ENCODE peak calls at places on chromosomes 1 and 21, in seven cellular contexts. One of them, this sample, is unnamed.

GRCh38 chr1:224929335-224930237 is at the start of gene DNAH14:
- DNase-seq in EL: peak
- DNase-seq in stimulated activated CD4-positive, alpha-beta T cell treated with anti-CD3 and anti-CD28 coated beads, Interleukin-15, amount 100 ng/mL, for 1 hour: peak
- DNase-seq in NCI-H774: peak
- DNase-seq in fibroblast of pulmonary artery: peak
- DNase-seq in activated CD4-positive, alpha-beta memory T cell treated with anti-CD3 and anti-CD28 coated beads, Interleukin-2, amount 10 ng/mL, durations not matched to agents 7 days and 5 days: no peak
- DNase-seq in breast epithelium: peak
- DNase-seq in this sample: peak

GRCh38 chr1:153880962-153881361 is 41.8 kb downstream of the GATAD2B start:
- DNase-seq in NCI-H774: peak
- DNase-seq in fibroblast of pulmonary artery: peak
- DNase-seq in stimulated activated CD4-positive, alpha-beta T cell treated with anti-CD3 and anti-CD28 coated beads, Interleukin-15, amount 100 ng/mL, for 1 hour: peak
- DNase-seq in EL: peak
- DNase-seq in activated CD4-positive, alpha-beta memory T cell treated with anti-CD3 and anti-CD28 coated beads, Interleukin-2, amount 10 ng/mL, durations not matched to agents 7 days and 5 days: no peak
- DNase-seq in breast epithelium: peak
- DNase-seq in this sample: peak

GRCh38 chr21:31687108-31687507 is 27.6 kb downstream of the SOD1 start:
- DNase-seq in breast epithelium: no peak
- DNase-seq in stimulated activated CD4-positive, alpha-beta T cell treated with anti-CD3 and anti-CD28 coated beads, Interleukin-15, amount 100 ng/mL, for 1 hour: no peak
- DNase-seq in activated CD4-positive, alpha-beta memory T cell treated with anti-CD3 and anti-CD28 coated beads, Interleukin-2, amount 10 ng/mL, durations not matched to agents 7 days and 5 days: no peak
- DNase-seq in EL: no peak
- DNase-seq in fibroblast of pulmonary artery: no peak
- DNase-seq in NCI-H774: no peak
- DNase-seq in this sample: no peak

GRCh38 chr1:110112143-110112542 is at the start of gene UBL4B:
- DNase-seq in activated CD4-positive, alpha-beta memory T cell treated with anti-CD3 and anti-CD28 coated beads, Interleukin-2, amount 10 ng/mL, durations not matched to agents 7 days and 5 days: no peak
- DNase-seq in fibroblast of pulmonary artery: no peak
- DNase-seq in NCI-H774: no peak
- DNase-seq in EL: no peak
- DNase-seq in breast epithelium: no peak
- DNase-seq in stimulated activated CD4-positive, alpha-beta T cell treated with anti-CD3 and anti-CD28 coated beads, Interleukin-15, amount 100 ng/mL, for 1 hour: no peak
- DNase-seq in this sample: no peak

GRCh38 chr1:151457911-151458882 is 1.1 kb downstream of the POGZ start:
- DNase-seq in NCI-H774: peak
- DNase-seq in breast epithelium: no peak
- DNase-seq in EL: peak
- DNase-seq in stimulated activated CD4-positive, alpha-beta T cell treated with anti-CD3 and anti-CD28 coated beads, Interleukin-15, amount 100 ng/mL, for 1 hour: peak
- DNase-seq in activated CD4-positive, alpha-beta memory T cell treated with anti-CD3 and anti-CD28 coated beads, Interleukin-2, amount 10 ng/mL, durations not matched to agents 7 days and 5 days: peak
- DNase-seq in fibroblast of pulmonary artery: peak
- DNase-seq in this sample: peak

GRCh38 chr1:1777510-1777909 is 760 bp downstream of the NADK start:
- DNase-seq in fibroblast of pulmonary artery: peak
- DNase-seq in breast epithelium: no peak
- DNase-seq in NCI-H774: no peak
- DNase-seq in stimulated activated CD4-positive, alpha-beta T cell treated with anti-CD3 and anti-CD28 coated beads, Interleukin-15, amount 100 ng/mL, for 1 hour: no peak
- DNase-seq in EL: peak
- DNase-seq in activated CD4-positive, alpha-beta memory T cell treated with anti-CD3 and anti-CD28 coated beads, Interleukin-2, amount 10 ng/mL, durations not matched to agents 7 days and 5 days: no peak
- DNase-seq in this sample: no peak

GRCh38 chr21:38938343-38938742 is 132.6 kb downstream of the ETS2 start:
- DNase-seq in stimulated activated CD4-positive, alpha-beta T cell treated with anti-CD3 and anti-CD28 coated beads, Interleukin-15, amount 100 ng/mL, for 1 hour: no peak
- DNase-seq in activated CD4-positive, alpha-beta memory T cell treated with anti-CD3 and anti-CD28 coated beads, Interleukin-2, amount 10 ng/mL, durations not matched to agents 7 days and 5 days: peak
- DNase-seq in EL: peak
- DNase-seq in NCI-H774: peak
- DNase-seq in breast epithelium: no peak
- DNase-seq in fibroblast of pulmonary artery: peak
- DNase-seq in this sample: peak

GRCh38 chr1:67126111-67126746 is 8.5 kb downstream of the C1orf141 start:
- DNase-seq in fibroblast of pulmonary artery: peak
- DNase-seq in stimulated activated CD4-positive, alpha-beta T cell treated with anti-CD3 and anti-CD28 coated beads, Interleukin-15, amount 100 ng/mL, for 1 hour: no peak
- DNase-seq in EL: peak
- DNase-seq in breast epithelium: no peak
- DNase-seq in activated CD4-positive, alpha-beta memory T cell treated with anti-CD3 and anti-CD28 coated beads, Interleukin-2, amount 10 ng/mL, durations not matched to agents 7 days and 5 days: no peak
- DNase-seq in NCI-H774: no peak
- DNase-seq in this sample: no peak

GRCh38 chr1:114833421-114833820 is 21.2 kb upstream of the SYCP1 start:
- DNase-seq in stimulated activated CD4-positive, alpha-beta T cell treated with anti-CD3 and anti-CD28 coated beads, Interleukin-15, amount 100 ng/mL, for 1 hour: no peak
- DNase-seq in breast epithelium: no peak
- DNase-seq in activated CD4-positive, alpha-beta memory T cell treated with anti-CD3 and anti-CD28 coated beads, Interleukin-2, amount 10 ng/mL, durations not matched to agents 7 days and 5 days: no peak
- DNase-seq in NCI-H774: no peak
- DNase-seq in EL: peak
- DNase-seq in fibroblast of pulmonary artery: no peak
- DNase-seq in this sample: no peak

GRCh38 chr1:157377216-157377821 is 175.0 kb downstream of the FCRL5 start:
- DNase-seq in NCI-H774: peak
- DNase-seq in fibroblast of pulmonary artery: peak
- DNase-seq in activated CD4-positive, alpha-beta memory T cell treated with anti-CD3 and anti-CD28 coated beads, Interleukin-2, amount 10 ng/mL, durations not matched to agents 7 days and 5 days: no peak
- DNase-seq in breast epithelium: no peak
- DNase-seq in EL: peak
- DNase-seq in stimulated activated CD4-positive, alpha-beta T cell treated with anti-CD3 and anti-CD28 coated beads, Interleukin-15, amount 100 ng/mL, for 1 hour: no peak
- DNase-seq in this sample: peak

GRCh38 chr1:181152892-181153633 is 64.6 kb downstream of the IER5 start:
- DNase-seq in breast epithelium: no peak
- DNase-seq in stimulated activated CD4-positive, alpha-beta T cell treated with anti-CD3 and anti-CD28 coated beads, Interleukin-15, amount 100 ng/mL, for 1 hour: no peak
- DNase-seq in EL: peak
- DNase-seq in activated CD4-positive, alpha-beta memory T cell treated with anti-CD3 and anti-CD28 coated beads, Interleukin-2, amount 10 ng/mL, durations not matched to agents 7 days and 5 days: no peak
- DNase-seq in fibroblast of pulmonary artery: peak
- DNase-seq in NCI-H774: no peak
- DNase-seq in this sample: no peak

GRCh38 chr1:181179980-181180964 is 91.8 kb downstream of the IER5 start:
- DNase-seq in stimulated activated CD4-positive, alpha-beta T cell treated with anti-CD3 and anti-CD28 coated beads, Interleukin-15, amount 100 ng/mL, for 1 hour: no peak
- DNase-seq in NCI-H774: peak
- DNase-seq in EL: peak
- DNase-seq in breast epithelium: no peak
- DNase-seq in activated CD4-positive, alpha-beta memory T cell treated with anti-CD3 and anti-CD28 coated beads, Interleukin-2, amount 10 ng/mL, durations not matched to agents 7 days and 5 days: no peak
- DNase-seq in fibroblast of pulmonary artery: peak
- DNase-seq in this sample: peak

GRCh38 chr1:59645893-59646292 is 168.9 kb upstream of the HOOK1 start:
- DNase-seq in EL: peak
- DNase-seq in NCI-H774: no peak
- DNase-seq in fibroblast of pulmonary artery: peak
- DNase-seq in activated CD4-positive, alpha-beta memory T cell treated with anti-CD3 and anti-CD28 coated beads, Interleukin-2, amount 10 ng/mL, durations not matched to agents 7 days and 5 days: no peak
- DNase-seq in breast epithelium: no peak
- DNase-seq in stimulated activated CD4-positive, alpha-beta T cell treated with anti-CD3 and anti-CD28 coated beads, Interleukin-15, amount 100 ng/mL, for 1 hour: no peak
- DNase-seq in this sample: no peak

GRCh38 chr1:145826030-145826429 is 2.0 kb downstream of the POLR3C start:
- DNase-seq in activated CD4-positive, alpha-beta memory T cell treated with anti-CD3 and anti-CD28 coated beads, Interleukin-2, amount 10 ng/mL, durations not matched to agents 7 days and 5 days: no peak
- DNase-seq in NCI-H774: no peak
- DNase-seq in breast epithelium: no peak
- DNase-seq in fibroblast of pulmonary artery: no peak
- DNase-seq in EL: no peak
- DNase-seq in stimulated activated CD4-positive, alpha-beta T cell treated with anti-CD3 and anti-CD28 coated beads, Interleukin-15, amount 100 ng/mL, for 1 hour: no peak
- DNase-seq in this sample: no peak

GRCh38 chr1:238186887-238187574 is 296.3 kb upstream of the ZP4 start:
- DNase-seq in NCI-H774: no peak
- DNase-seq in fibroblast of pulmonary artery: no peak
- DNase-seq in breast epithelium: no peak
- DNase-seq in EL: no peak
- DNase-seq in activated CD4-positive, alpha-beta memory T cell treated with anti-CD3 and anti-CD28 coated beads, Interleukin-2, amount 10 ng/mL, durations not matched to agents 7 days and 5 days: no peak
- DNase-seq in stimulated activated CD4-positive, alpha-beta T cell treated with anti-CD3 and anti-CD28 coated beads, Interleukin-15, amount 100 ng/mL, for 1 hour: no peak
- DNase-seq in this sample: no peak

GRCh38 chr1:93722081-93723031 is 40.7 kb upstream of the BCAR3 start:
- DNase-seq in activated CD4-positive, alpha-beta memory T cell treated with anti-CD3 and anti-CD28 coated beads, Interleukin-2, amount 10 ng/mL, durations not matched to agents 7 days and 5 days: no peak
- DNase-seq in EL: no peak
- DNase-seq in stimulated activated CD4-positive, alpha-beta T cell treated with anti-CD3 and anti-CD28 coated beads, Interleukin-15, amount 100 ng/mL, for 1 hour: no peak
- DNase-seq in NCI-H774: no peak
- DNase-seq in fibroblast of pulmonary artery: peak
- DNase-seq in breast epithelium: no peak
- DNase-seq in this sample: no peak

GRCh38 chr1:27536767-27537166 is 46.8 kb upstream of the WASF2 start:
- DNase-seq in fibroblast of pulmonary artery: peak
- DNase-seq in NCI-H774: no peak
- DNase-seq in stimulated activated CD4-positive, alpha-beta T cell treated with anti-CD3 and anti-CD28 coated beads, Interleukin-15, amount 100 ng/mL, for 1 hour: no peak
- DNase-seq in activated CD4-positive, alpha-beta memory T cell treated with anti-CD3 and anti-CD28 coated beads, Interleukin-2, amount 10 ng/mL, durations not matched to agents 7 days and 5 days: no peak
- DNase-seq in EL: peak
- DNase-seq in breast epithelium: no peak
- DNase-seq in this sample: no peak

GRCh38 chr1:171983584-171983983 is 142.3 kb downstream of the DNM3 start:
- DNase-seq in breast epithelium: no peak
- DNase-seq in fibroblast of pulmonary artery: peak
- DNase-seq in activated CD4-positive, alpha-beta memory T cell treated with anti-CD3 and anti-CD28 coated beads, Interleukin-2, amount 10 ng/mL, durations not matched to agents 7 days and 5 days: no peak
- DNase-seq in NCI-H774: no peak
- DNase-seq in EL: peak
- DNase-seq in stimulated activated CD4-positive, alpha-beta T cell treated with anti-CD3 and anti-CD28 coated beads, Interleukin-15, amount 100 ng/mL, for 1 hour: no peak
- DNase-seq in this sample: no peak

GRCh38 chr1:3463891-3464648 is 9.6 kb downstream of the ARHGEF16 start:
- DNase-seq in stimulated activated CD4-positive, alpha-beta T cell treated with anti-CD3 and anti-CD28 coated beads, Interleukin-15, amount 100 ng/mL, for 1 hour: no peak
- DNase-seq in EL: no peak
- DNase-seq in activated CD4-positive, alpha-beta memory T cell treated with anti-CD3 and anti-CD28 coated beads, Interleukin-2, amount 10 ng/mL, durations not matched to agents 7 days and 5 days: no peak
- DNase-seq in breast epithelium: no peak
- DNase-seq in fibroblast of pulmonary artery: no peak
- DNase-seq in NCI-H774: no peak
- DNase-seq in this sample: no peak

GRCh38 chr1:165403835-165404482 is 41.0 kb downstream of the RXRG start:
- DNase-seq in EL: peak
- DNase-seq in activated CD4-positive, alpha-beta memory T cell treated with anti-CD3 and anti-CD28 coated beads, Interleukin-2, amount 10 ng/mL, durations not matched to agents 7 days and 5 days: peak
- DNase-seq in breast epithelium: no peak
- DNase-seq in stimulated activated CD4-positive, alpha-beta T cell treated with anti-CD3 and anti-CD28 coated beads, Interleukin-15, amount 100 ng/mL, for 1 hour: no peak
- DNase-seq in fibroblast of pulmonary artery: peak
- DNase-seq in NCI-H774: peak
- DNase-seq in this sample: no peak

GRCh38 chr1:5508669-5509330 is 483.4 kb downstream of the NPHP4 start:
- DNase-seq in EL: no peak
- DNase-seq in activated CD4-positive, alpha-beta memory T cell treated with anti-CD3 and anti-CD28 coated beads, Interleukin-2, amount 10 ng/mL, durations not matched to agents 7 days and 5 days: no peak
- DNase-seq in fibroblast of pulmonary artery: no peak
- DNase-seq in stimulated activated CD4-positive, alpha-beta T cell treated with anti-CD3 and anti-CD28 coated beads, Interleukin-15, amount 100 ng/mL, for 1 hour: no peak
- DNase-seq in breast epithelium: no peak
- DNase-seq in NCI-H774: no peak
- DNase-seq in this sample: no peak

GRCh38 chr1:193411771-193412170 is 225.4 kb upstream of the B3GALT2 start:
- DNase-seq in EL: no peak
- DNase-seq in NCI-H774: no peak
- DNase-seq in activated CD4-positive, alpha-beta memory T cell treated with anti-CD3 and anti-CD28 coated beads, Interleukin-2, amount 10 ng/mL, durations not matched to agents 7 days and 5 days: no peak
- DNase-seq in stimulated activated CD4-positive, alpha-beta T cell treated with anti-CD3 and anti-CD28 coated beads, Interleukin-15, amount 100 ng/mL, for 1 hour: no peak
- DNase-seq in fibroblast of pulmonary artery: no peak
- DNase-seq in breast epithelium: no peak
- DNase-seq in this sample: no peak

GRCh38 chr1:215845224-215845902 is 278.3 kb downstream of the KCTD3 start:
- DNase-seq in EL: peak
- DNase-seq in activated CD4-positive, alpha-beta memory T cell treated with anti-CD3 and anti-CD28 coated beads, Interleukin-2, amount 10 ng/mL, durations not matched to agents 7 days and 5 days: no peak
- DNase-seq in NCI-H774: no peak
- DNase-seq in stimulated activated CD4-positive, alpha-beta T cell treated with anti-CD3 and anti-CD28 coated beads, Interleukin-15, amount 100 ng/mL, for 1 hour: no peak
- DNase-seq in breast epithelium: no peak
- DNase-seq in fibroblast of pulmonary artery: peak
- DNase-seq in this sample: no peak

GRCh38 chr1:184152502-184152901 is 101.0 kb downstream of the TSEN15 start:
- DNase-seq in stimulated activated CD4-positive, alpha-beta T cell treated with anti-CD3 and anti-CD28 coated beads, Interleukin-15, amount 100 ng/mL, for 1 hour: no peak
- DNase-seq in NCI-H774: no peak
- DNase-seq in breast epithelium: no peak
- DNase-seq in activated CD4-positive, alpha-beta memory T cell treated with anti-CD3 and anti-CD28 coated beads, Interleukin-2, amount 10 ng/mL, durations not matched to agents 7 days and 5 days: no peak
- DNase-seq in EL: peak
- DNase-seq in fibroblast of pulmonary artery: peak
- DNase-seq in this sample: no peak

GRCh38 chr1:20279507-20279906 is 11.2 kb upstream of the VWA5B1 start:
- DNase-seq in activated CD4-positive, alpha-beta memory T cell treated with anti-CD3 and anti-CD28 coated beads, Interleukin-2, amount 10 ng/mL, durations not matched to agents 7 days and 5 days: no peak
- DNase-seq in fibroblast of pulmonary artery: peak
- DNase-seq in stimulated activated CD4-positive, alpha-beta T cell treated with anti-CD3 and anti-CD28 coated beads, Interleukin-15, amount 100 ng/mL, for 1 hour: no peak
- DNase-seq in EL: peak
- DNase-seq in breast epithelium: no peak
- DNase-seq in NCI-H774: no peak
- DNase-seq in this sample: no peak

GRCh38 chr1:247857069-247857985 is at the start of gene TRIM58:
- DNase-seq in EL: no peak
- DNase-seq in NCI-H774: no peak
- DNase-seq in activated CD4-positive, alpha-beta memory T cell treated with anti-CD3 and anti-CD28 coated beads, Interleukin-2, amount 10 ng/mL, durations not matched to agents 7 days and 5 days: peak
- DNase-seq in stimulated activated CD4-positive, alpha-beta T cell treated with anti-CD3 and anti-CD28 coated beads, Interleukin-15, amount 100 ng/mL, for 1 hour: no peak
- DNase-seq in breast epithelium: no peak
- DNase-seq in fibroblast of pulmonary artery: peak
- DNase-seq in this sample: no peak

GRCh38 chr1:18100493-18101063 is 7.0 kb upstream of the IGSF21 start:
- DNase-seq in activated CD4-positive, alpha-beta memory T cell treated with anti-CD3 and anti-CD28 coated beads, Interleukin-2, amount 10 ng/mL, durations not matched to agents 7 days and 5 days: peak
- DNase-seq in NCI-H774: peak
- DNase-seq in fibroblast of pulmonary artery: peak
- DNase-seq in EL: peak
- DNase-seq in breast epithelium: peak
- DNase-seq in stimulated activated CD4-positive, alpha-beta T cell treated with anti-CD3 and anti-CD28 coated beads, Interleukin-15, amount 100 ng/mL, for 1 hour: no peak
- DNase-seq in this sample: peak

GRCh38 chr1:105909811-105910210 is 1146.7 kb upstream of the PRMT6 start:
- DNase-seq in EL: no peak
- DNase-seq in fibroblast of pulmonary artery: no peak
- DNase-seq in stimulated activated CD4-positive, alpha-beta T cell treated with anti-CD3 and anti-CD28 coated beads, Interleukin-15, amount 100 ng/mL, for 1 hour: no peak
- DNase-seq in activated CD4-positive, alpha-beta memory T cell treated with anti-CD3 and anti-CD28 coated beads, Interleukin-2, amount 10 ng/mL, durations not matched to agents 7 days and 5 days: no peak
- DNase-seq in breast epithelium: no peak
- DNase-seq in NCI-H774: no peak
- DNase-seq in this sample: no peak

GRCh38 chr1:157249326-157249725 is 111.1 kb upstream of the ETV3 start:
- DNase-seq in stimulated activated CD4-positive, alpha-beta T cell treated with anti-CD3 and anti-CD28 coated beads, Interleukin-15, amount 100 ng/mL, for 1 hour: no peak
- DNase-seq in EL: no peak
- DNase-seq in fibroblast of pulmonary artery: no peak
- DNase-seq in NCI-H774: no peak
- DNase-seq in activated CD4-positive, alpha-beta memory T cell treated with anti-CD3 and anti-CD28 coated beads, Interleukin-2, amount 10 ng/mL, durations not matched to agents 7 days and 5 days: no peak
- DNase-seq in breast epithelium: no peak
- DNase-seq in this sample: no peak

GRCh38 chr1:154760469-154760933 is 109.6 kb downstream of the KCNN3 start:
- DNase-seq in EL: no peak
- DNase-seq in NCI-H774: no peak
- DNase-seq in activated CD4-positive, alpha-beta memory T cell treated with anti-CD3 and anti-CD28 coated beads, Interleukin-2, amount 10 ng/mL, durations not matched to agents 7 days and 5 days: peak
- DNase-seq in stimulated activated CD4-positive, alpha-beta T cell treated with anti-CD3 and anti-CD28 coated beads, Interleukin-15, amount 100 ng/mL, for 1 hour: peak
- DNase-seq in breast epithelium: peak
- DNase-seq in fibroblast of pulmonary artery: peak
- DNase-seq in this sample: no peak

GRCh38 chr1:145927916-145928647 is 798 bp upstream of the RBM8A start:
- DNase-seq in activated CD4-positive, alpha-beta memory T cell treated with anti-CD3 and anti-CD28 coated beads, Interleukin-2, amount 10 ng/mL, durations not matched to agents 7 days and 5 days: peak
- DNase-seq in breast epithelium: no peak
- DNase-seq in fibroblast of pulmonary artery: no peak
- DNase-seq in EL: no peak
- DNase-seq in stimulated activated CD4-positive, alpha-beta T cell treated with anti-CD3 and anti-CD28 coated beads, Interleukin-15, amount 100 ng/mL, for 1 hour: no peak
- DNase-seq in NCI-H774: peak
- DNase-seq in this sample: no peak

GRCh38 chr21:41564871-41565281 is 56.9 kb upstream of the TMPRSS2 start:
- DNase-seq in fibroblast of pulmonary artery: peak
- DNase-seq in breast epithelium: no peak
- DNase-seq in stimulated activated CD4-positive, alpha-beta T cell treated with anti-CD3 and anti-CD28 coated beads, Interleukin-15, amount 100 ng/mL, for 1 hour: no peak
- DNase-seq in NCI-H774: no peak
- DNase-seq in activated CD4-positive, alpha-beta memory T cell treated with anti-CD3 and anti-CD28 coated beads, Interleukin-2, amount 10 ng/mL, durations not matched to agents 7 days and 5 days: peak
- DNase-seq in EL: peak
- DNase-seq in this sample: no peak

GRCh38 chr1:108643492-108644333 is 17.2 kb downstream of the HENMT1 start:
- DNase-seq in EL: peak
- DNase-seq in breast epithelium: no peak
- DNase-seq in activated CD4-positive, alpha-beta memory T cell treated with anti-CD3 and anti-CD28 coated beads, Interleukin-2, amount 10 ng/mL, durations not matched to agents 7 days and 5 days: peak
- DNase-seq in NCI-H774: peak
- DNase-seq in fibroblast of pulmonary artery: peak
- DNase-seq in stimulated activated CD4-positive, alpha-beta T cell treated with anti-CD3 and anti-CD28 coated beads, Interleukin-15, amount 100 ng/mL, for 1 hour: no peak
- DNase-seq in this sample: peak

GRCh38 chr1:74613894-74614293 is 59.7 kb downstream of the ERICH3 start:
- DNase-seq in EL: no peak
- DNase-seq in NCI-H774: no peak
- DNase-seq in fibroblast of pulmonary artery: no peak
- DNase-seq in activated CD4-positive, alpha-beta memory T cell treated with anti-CD3 and anti-CD28 coated beads, Interleukin-2, amount 10 ng/mL, durations not matched to agents 7 days and 5 days: no peak
- DNase-seq in breast epithelium: no peak
- DNase-seq in stimulated activated CD4-positive, alpha-beta T cell treated with anti-CD3 and anti-CD28 coated beads, Interleukin-15, amount 100 ng/mL, for 1 hour: no peak
- DNase-seq in this sample: no peak

GRCh38 chr1:9302745-9303524 is 10.2 kb downstream of the SPSB1 start:
- DNase-seq in activated CD4-positive, alpha-beta memory T cell treated with anti-CD3 and anti-CD28 coated beads, Interleukin-2, amount 10 ng/mL, durations not matched to agents 7 days and 5 days: no peak
- DNase-seq in EL: peak
- DNase-seq in breast epithelium: no peak
- DNase-seq in stimulated activated CD4-positive, alpha-beta T cell treated with anti-CD3 and anti-CD28 coated beads, Interleukin-15, amount 100 ng/mL, for 1 hour: no peak
- DNase-seq in NCI-H774: no peak
- DNase-seq in fibroblast of pulmonary artery: peak
- DNase-seq in this sample: no peak

This sample was measured in NCI-H1105.